ENCODE peak calls at places on chromosomes 12 and 14, in ten cellular contexts. J is astrocyte of the spinal cord, S is body of pancreas, O is GM12878, F is ovary, N is choroid plexus epithelial cell, Y is OCI-LY7, U is epithelial cell of esophagus, A is suprapubic skin, B is dorsolateral prefrontal cortex. L is an unnamed sample.

GRCh38 chr12:53217049-53217929 is 10.2 kb upstream of the ITGB7 start:
- DNase-seq in J (no peak), S (peak), O (no peak), F (no peak), N (peak), Y (no peak), U (peak), A (no peak), B (no peak), L (peak)

GRCh38 chr14:32724864-32725550 is 213.7 kb upstream of the NPAS3 start:
- DNase-seq in J (peak), S (no peak), O (no peak), F (no peak), N (peak), Y (no peak), U (peak), A (no peak), B (no peak), L (peak)

GRCh38 chr12:27236498-27236897 is 7.6 kb upstream of the STK38L start:
- DNase-seq in J (no peak), S (peak), O (no peak), F (no peak), N (no peak), Y (no peak), U (peak), A (no peak), B (no peak), L (peak)

GRCh38 chr12:91381309-91381804 is 198.7 kb upstream of the DCN start:
- DNase-seq in J (peak), S (peak), O (peak), F (peak), N (peak), Y (no peak), U (peak), A (no peak), B (peak), L (peak)

GRCh38 chr12:93819048-93819491 is 141.9 kb downstream of the CRADD start:
- DNase-seq in J (peak), S (peak), O (no peak), F (peak), N (peak), Y (no peak), U (peak), A (no peak), B (peak), L (peak)

GRCh38 chr12:127822743-127823433 is 444.1 kb upstream of the TMEM132C start:
- DNase-seq in J (peak), S (no peak), O (no peak), F (no peak), N (no peak), Y (peak), U (no peak), A (no peak), B (peak), L (no peak)

GRCh38 chr14:90319634-90320541 is 11.9 kb downstream of the NRDE2 start:
- DNase-seq in J (no peak), S (no peak), O (no peak), F (no peak), N (no peak), Y (no peak), U (no peak), A (no peak), B (no peak), L (no peak)

GRCh38 chr12:75790219-75790618 is 241.4 kb downstream of the PHLDA1 start:
- DNase-seq in J (no peak), S (no peak), O (no peak), F (no peak), N (no peak), Y (no peak), U (peak), A (no peak), B (no peak), L (no peak)

GRCh38 chr12:113862570-113863454 is 103.3 kb downstream of the RBM19 start:
- DNase-seq in J (peak), S (no peak), O (peak), F (no peak), N (peak), Y (no peak), U (peak), A (no peak), B (peak), L (peak)

GRCh38 chr14:24806061-24806678 is 172.2 kb upstream of the GZMB start:
- DNase-seq in J (peak), S (peak), O (peak), F (peak), N (peak), Y (peak), U (peak), A (no peak), B (peak), L (peak)

GRCh38 chr12:47509398-47509851 is 196.4 kb downstream of the RPAP3 start:
- DNase-seq in J (peak), S (no peak), O (no peak), F (no peak), N (peak), Y (no peak), U (peak), A (no peak), B (no peak), L (peak)

GRCh38 chr14:22532345-22533056 is 56.5 kb downstream of the DAD1 start:
- DNase-seq in J (peak), S (no peak), O (no peak), F (no peak), N (peak), Y (no peak), U (no peak), A (no peak), B (no peak), L (peak)
- H3K4me3 ChIP-seq in J (no peak), S (no peak), O (peak), F (no peak), N (no peak), Y (peak), U (no peak), A (no peak), B (no peak), L (no peak)

GRCh38 chr12:16626991-16627390 is 21.0 kb upstream of the LMO3 start:
- DNase-seq in J (no peak), S (no peak), O (no peak), F (no peak), N (no peak), Y (no peak), U (no peak), A (no peak), B (no peak), L (no peak)

GRCh38 chr12:16619537-16619936 is 13.6 kb upstream of the LMO3 start:
- DNase-seq in J (no peak), S (no peak), O (no peak), F (no peak), N (no peak), Y (no peak), U (no peak), A (no peak), B (no peak), L (no peak)

GRCh38 chr12:16618256-16618655 is 12.3 kb upstream of the LMO3 start:
- DNase-seq in J (no peak), S (no peak), O (no peak), F (no peak), N (no peak), Y (no peak), U (no peak), A (no peak), B (no peak), L (no peak)

DNA sequence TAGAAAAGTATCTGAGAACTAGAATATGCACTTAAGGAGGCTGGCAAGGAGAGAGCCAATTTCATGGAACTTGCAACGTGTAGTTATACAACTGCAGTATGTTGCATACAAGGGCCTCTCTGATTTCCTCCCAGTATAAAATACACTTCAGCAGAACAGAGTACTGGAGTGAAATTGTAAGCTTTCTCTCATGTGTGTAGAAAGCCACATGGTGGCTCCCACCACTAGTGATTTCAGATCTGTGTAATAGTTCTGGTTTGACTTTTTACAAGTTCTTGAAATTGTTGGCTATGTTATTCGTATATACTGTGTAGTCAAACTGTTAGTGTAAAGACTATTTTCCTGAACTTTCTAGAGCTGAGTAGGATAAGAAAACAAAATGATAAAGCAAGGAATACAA is 16.4 kb upstream of the LMO3 start:
- DNase-seq in J (no peak), S (no peak), O (no peak), F (no peak), N (no peak), Y (peak), U (no peak), A (no peak), B (no peak), L (no peak)
- TF ChIP-seq CTCF in J (no peak), S (peak), O (peak), F (no peak), N (no peak), Y (peak), U (no peak), A (no peak), B (no peak), L (no peak)

GRCh38 chr12:22535038-22535437 is 9.3 kb downstream of the C2CD5 start:
- DNase-seq in J (no peak), S (no peak), O (no peak), F (no peak), N (no peak), Y (no peak), U (no peak), A (no peak), B (no peak), L (no peak)

GRCh38 chr12:22535478-22535877 is 8.9 kb downstream of the C2CD5 start:
- DNase-seq in J (no peak), S (no peak), O (no peak), F (no peak), N (no peak), Y (peak), U (no peak), A (no peak), B (no peak), L (no peak)

GRCh38 chr12:22539055-22539454 is 5.3 kb downstream of the C2CD5 start:
- DNase-seq in J (no peak), S (peak), O (no peak), F (no peak), N (no peak), Y (no peak), U (no peak), A (no peak), B (no peak), L (no peak)

GRCh38 chr12:22538336-22538735 is 6.0 kb downstream of the C2CD5 start:
- DNase-seq in J (no peak), S (no peak), O (no peak), F (no peak), N (no peak), Y (no peak), U (no peak), A (no peak), B (no peak), L (no peak)

DNA sequence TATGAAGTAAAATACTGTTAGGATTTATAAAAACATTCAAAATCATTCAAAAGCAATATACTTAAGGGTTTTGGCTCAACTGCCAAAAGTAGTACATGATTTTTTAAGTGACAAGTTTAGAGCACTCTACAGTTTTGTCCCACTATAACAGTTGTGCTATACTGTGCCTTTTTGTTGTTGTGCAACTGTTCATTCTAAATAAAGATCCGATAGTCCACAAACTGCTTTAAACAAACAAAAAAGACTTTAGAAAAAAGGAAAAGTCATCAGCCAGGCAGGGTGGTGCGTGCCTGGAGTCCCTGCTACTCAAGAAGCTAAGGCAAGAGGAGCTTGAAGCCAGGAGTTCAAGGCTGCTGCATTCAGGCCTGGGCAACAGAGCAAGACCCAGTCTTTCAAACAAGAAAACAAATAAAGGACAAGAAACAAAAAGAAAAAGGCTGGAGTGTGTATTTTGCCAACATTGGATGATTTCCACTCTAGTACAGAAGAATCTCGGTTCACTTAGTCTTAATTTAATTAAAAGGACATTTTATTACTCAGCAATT is 7.3 kb downstream of the C2CD5 start:
- DNase-seq in J (no peak), S (no peak), O (no peak), F (no peak), N (no peak), Y (no peak), U (no peak), A (no peak), B (no peak), L (no peak)
- H3K4me3 ChIP-seq in J (no peak), S (no peak), O (no peak), F (no peak), N (no peak), Y (no peak), U (no peak), A (no peak), B (no peak), L (no peak)

GRCh38 chr14:99389171-99389826 is 91.4 kb downstream of the SETD3 start:
- DNase-seq in J (peak), S (peak), O (no peak), F (no peak), N (peak), Y (peak), U (peak), A (no peak), B (no peak), L (peak)
- TF ChIP-seq CTCF in J (peak), S (peak), O (peak), F (peak), N (peak), Y (peak), U (peak), A (peak), B (peak), L (peak)

L was measured in fibroblast of pulmonary artery.